ENCODE peak calls at places on chromosomes 3 and 15, in four cellular contexts. R is fibroblast of lung, X is AG09309, Z is mucosa of descending colon. J is an unnamed sample.

GRCh38 chr3:45381168-45381852 is 7.1 kb upstream of the LARS2 start:
- DNase-seq in Z (peak), X (no peak), R (no peak), J (peak)

GRCh38 chr3:48130321-48130881 is 57.8 kb downstream of the CDC25A start:
- DNase-seq in Z (peak), X (peak), R (peak), J (no peak)

GRCh38 chr3:122915300-122916055 is 112.1 kb downstream of the SEMA5B start:
- DNase-seq in R (no peak), Z (no peak), X (no peak), J (no peak)

GRCh38 chr3:128932516-128933212 is 53.2 kb downstream of the ACAD9 start:
- DNase-seq in R (no peak), Z (no peak), X (no peak), J (no peak)

GRCh38 chr3:127222163-127222562 is 29.2 kb downstream of the PRR23E start:
- DNase-seq in R (no peak), Z (no peak), X (no peak), J (no peak)

GRCh38 chr15:59516655-59517461 is 78.9 kb downstream of the FAM81A start:
- DNase-seq in R (no peak), X (no peak), Z (no peak), J (no peak)

GRCh38 chr15:29945943-29946591 is 123.8 kb upstream of the TJP1 start:
- DNase-seq in Z (no peak), R (peak), X (peak), J (no peak)

GRCh38 chr3:31412832-31413231 is 119.9 kb upstream of the STT3B start:
- DNase-seq in X (peak), Z (no peak), R (peak), J (no peak)

GRCh38 chr15:33066584-33066983 is 127.9 kb downstream of the FMN1 start:
- DNase-seq in R (no peak), Z (no peak), X (no peak), J (no peak)
- H3K4me3 ChIP-seq in R (no peak), Z (no peak), X (no peak), J (no peak)

GRCh38 chr15:93019971-93020370 is 69.0 kb downstream of the RGMA start:
- DNase-seq in R (no peak), X (no peak), Z (no peak), J (no peak)

GRCh38 chr15:93024293-93024692 is 64.7 kb downstream of the RGMA start:
- DNase-seq in Z (no peak), X (no peak), R (no peak), J (no peak)

GRCh38 chr15:93019091-93019490 is 69.9 kb downstream of the RGMA start:
- DNase-seq in Z (no peak), X (no peak), R (no peak), J (no peak)

GRCh38 chr15:93018574-93018973 is 70.4 kb downstream of the RGMA start:
- DNase-seq in X (no peak), R (no peak), Z (no peak), J (no peak)

GRCh38 chr15:93020976-93021772 is 67.8 kb downstream of the RGMA start:
- DNase-seq in R (no peak), X (no peak), Z (no peak), J (no peak)
- H3K4me3 ChIP-seq in R (no peak), X (no peak), Z (no peak), J (no peak)

GRCh38 chr3:124108446-124108845 is 116.5 kb upstream of the ROPN1 start:
- DNase-seq in R (no peak), Z (no peak), X (no peak), J (no peak)
- H3K4me3 ChIP-seq in R (no peak), Z (no peak), X (no peak), J (no peak)

DNA sequence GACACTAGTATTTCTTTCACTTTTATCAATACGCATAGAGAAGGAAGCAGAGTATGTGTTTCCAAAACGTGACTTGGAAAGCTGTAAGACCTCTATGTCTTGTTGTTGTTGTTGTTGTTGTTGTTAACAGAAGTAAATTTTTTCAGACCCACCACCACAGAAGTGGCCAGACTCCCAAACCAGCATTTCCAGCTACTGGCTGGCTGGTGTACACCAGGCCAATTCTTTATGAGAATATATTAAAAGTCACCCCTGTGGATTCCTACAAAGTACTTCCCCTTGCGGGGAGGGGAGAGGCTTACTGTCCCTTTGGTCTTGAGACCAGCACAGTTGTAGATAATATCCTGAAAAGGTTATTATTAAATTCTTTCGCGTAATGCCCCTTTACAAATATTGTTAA is 1.6 kb upstream of the FOXP1 start:
- DNase-seq in Z (no peak), R (peak), X (no peak), J (no peak)
- H3K4me3 ChIP-seq in Z (no peak), R (peak), X (no peak), J (no peak)

DNA sequence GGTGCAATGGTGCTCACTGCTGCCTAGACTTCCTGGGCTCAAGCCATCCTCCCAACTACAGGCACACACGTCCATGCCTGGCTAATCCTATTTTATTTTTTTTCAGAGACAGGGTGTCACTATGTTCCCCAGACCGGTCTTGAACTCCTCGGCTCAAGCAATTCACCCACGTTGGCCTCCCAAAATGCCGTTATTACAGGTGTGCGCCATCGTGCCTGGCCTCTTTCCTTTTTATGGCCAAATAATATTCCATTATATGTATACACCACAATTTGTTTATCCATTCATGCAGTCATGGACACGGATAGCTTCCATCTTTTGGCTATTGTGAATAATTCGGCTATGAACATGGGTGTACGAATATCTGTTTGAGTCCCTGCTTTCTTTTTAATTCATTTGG is 962 bp upstream of the NEK4 start:
- DNase-seq in R (no peak), Z (no peak), X (no peak), J (no peak)
- H3K4me3 ChIP-seq in R (peak), Z (no peak), X (no peak), J (peak)

J was measured in Jurkat, Clone E6-1.